ENCODE peak calls at places on chromosomes 6 and 20, in seven cellular contexts. G, S, D, J, B, H and Z are unnamed samples.

GRCh38 chr6:32436995-32437836 is 2.5 kb upstream of the HLA-DRA start:
- DNase-seq in G (no peak), S (no peak), D (peak), J (peak), B (peak), H (no peak), Z (no peak)

GRCh38 chr20:51381557-51381956 is 161.0 kb downstream of the NFATC2 start:
- DNase-seq in G (no peak), S (no peak), D (no peak), J (no peak), B (no peak), H (no peak), Z (no peak)

GRCh38 chr20:11117808-11118528 is 444.2 kb upstream of the JAG1 start:
- DNase-seq in G (no peak), S (no peak), D (peak), J (peak), B (no peak), H (peak), Z (no peak)

GRCh38 chr20:11454966-11455799 is 462.5 kb upstream of the BTBD3 start:
- DNase-seq in G (no peak), S (no peak), D (peak), J (peak), B (no peak), H (peak), Z (peak)

GRCh38 chr20:45067087-45067486 is 33.8 kb downstream of the KCNS1 start:
- DNase-seq in G (no peak), S (no peak), D (no peak), J (no peak), B (no peak), H (no peak), Z (no peak)

GRCh38 chr20:18401305-18401704 is 65.5 kb downstream of the DZANK1 start:
- DNase-seq in G (no peak), S (no peak), D (no peak), J (no peak), B (no peak), H (no peak), Z (no peak)

GRCh38 chr6:33592595-33593413 is 12.7 kb upstream of the BAK1 start:
- DNase-seq in G (no peak), S (no peak), D (no peak), J (no peak), B (peak), H (no peak), Z (no peak)

GRCh38 chr20:41336711-41337492 is 3.7 kb upstream of the LPIN3 start:
- DNase-seq in G (no peak), S (no peak), D (no peak), J (no peak), B (no peak), H (no peak), Z (no peak)

GRCh38 chr6:169167581-169168301 is 85.9 kb downstream of the THBS2 start:
- DNase-seq in G (no peak), S (no peak), D (peak), J (peak), B (no peak), H (peak), Z (peak)

GRCh38 chr6:144929262-144929661 is 644.1 kb downstream of the UTRN start:
- DNase-seq in G (no peak), S (no peak), D (no peak), J (no peak), B (no peak), H (no peak), Z (no peak)

GRCh38 chr6:144932621-144933020 is 647.5 kb downstream of the UTRN start:
- DNase-seq in G (no peak), S (no peak), D (no peak), J (no peak), B (no peak), H (no peak), Z (no peak)

GRCh38 chr6:144935181-144935580 is 650.0 kb downstream of the UTRN start:
- DNase-seq in G (no peak), S (no peak), D (no peak), J (no peak), B (no peak), H (no peak), Z (no peak)

GRCh38 chr6:144928847-144929246 is 643.7 kb downstream of the UTRN start:
- DNase-seq in G (no peak), S (no peak), D (no peak), J (no peak), B (no peak), H (no peak), Z (no peak)

DNA sequence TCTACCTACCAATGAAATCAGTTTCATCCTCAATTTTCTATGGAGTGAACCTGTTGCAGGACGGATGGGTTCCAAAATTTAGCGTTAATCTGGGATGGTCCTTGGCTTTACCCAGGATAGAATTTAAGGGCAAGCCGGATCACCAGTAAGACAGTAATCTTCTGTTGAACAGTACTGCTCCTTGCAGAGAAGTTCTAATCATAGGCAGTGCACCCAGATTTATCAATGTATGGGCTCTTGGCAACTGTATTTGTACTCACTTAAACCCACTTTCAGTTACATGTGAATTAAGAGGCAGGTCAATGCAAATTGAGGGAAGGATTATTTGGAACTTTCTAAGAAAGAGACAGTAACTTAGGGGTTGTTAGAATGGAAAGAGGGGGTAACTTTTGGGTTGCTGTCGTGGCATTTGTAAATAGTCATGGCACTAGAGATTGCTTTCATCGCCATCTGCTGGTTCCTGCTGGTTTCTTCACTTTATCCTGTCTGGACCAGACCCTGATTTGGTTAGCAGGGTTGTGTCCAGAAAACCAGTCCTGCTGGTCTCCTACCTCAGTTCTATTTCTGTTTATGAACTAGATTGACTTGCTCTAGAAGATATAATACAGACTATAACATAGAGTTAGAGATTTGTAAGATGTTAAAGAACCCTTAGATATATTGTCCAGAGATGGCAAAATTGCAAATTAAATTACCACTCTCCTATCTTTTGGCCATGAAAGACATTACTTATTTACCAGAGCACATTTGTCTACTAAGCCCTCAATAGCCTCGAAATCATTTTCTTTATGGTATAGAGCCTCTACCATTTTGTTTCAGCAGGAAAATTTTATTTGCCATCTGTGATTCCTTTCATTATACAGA is 646.3 kb downstream of the UTRN start:
- DNase-seq in G (peak), S (peak), D (peak), J (peak), B (no peak), H (peak), Z (no peak)
- TF ChIP-seq CTCF in G (peak), S (peak), D (peak), J (peak), B (peak), H (peak), Z (peak)

DNA sequence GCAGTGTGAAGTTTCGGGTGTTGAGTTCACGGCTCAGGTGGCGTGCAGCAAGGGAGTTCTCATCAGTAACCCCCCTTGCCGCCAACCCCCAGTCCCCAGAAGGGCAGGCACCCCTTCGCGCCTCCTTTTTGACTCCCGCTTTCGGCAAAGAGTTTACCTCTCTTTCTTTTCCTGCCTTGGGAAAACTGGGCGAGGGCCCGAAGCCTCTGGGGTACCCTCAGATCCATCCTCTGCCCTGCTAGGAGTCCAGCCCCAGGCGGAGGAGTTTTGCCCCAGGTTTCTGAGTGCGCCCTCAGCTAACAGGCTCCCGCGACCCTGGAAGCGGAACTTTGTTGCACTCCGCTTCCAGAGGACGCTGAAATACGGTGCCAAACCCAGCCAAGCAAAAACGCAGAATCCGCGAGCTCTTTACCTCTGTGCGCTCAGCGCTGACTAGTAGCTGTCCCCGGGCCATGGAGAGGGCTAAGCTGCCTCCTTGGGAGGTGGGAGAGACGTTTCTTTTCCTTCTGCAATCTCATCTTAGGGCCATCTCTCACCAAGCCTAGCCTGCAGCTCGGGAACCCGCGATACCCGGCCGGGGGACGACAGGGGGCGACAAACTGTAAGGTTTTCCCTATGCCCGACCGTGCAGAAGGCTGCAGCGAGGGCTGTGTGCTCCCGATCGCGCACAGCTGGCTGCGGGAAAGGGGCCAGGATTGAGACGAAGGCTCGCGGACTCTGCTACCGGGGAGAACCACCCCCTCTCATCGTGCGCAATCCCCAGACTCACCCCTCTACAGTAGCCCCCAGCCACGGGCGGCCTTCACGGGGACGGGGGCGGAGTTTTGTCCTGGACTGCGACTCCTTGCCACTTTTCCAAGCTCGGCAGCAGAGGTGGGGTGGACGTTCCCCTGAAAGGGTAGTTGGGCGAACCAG is 2.7 kb upstream of the PAX1 start:
- DNase-seq in G (peak), S (peak), D (peak), J (no peak), B (peak), H (peak), Z (no peak)
- H3K4me3 ChIP-seq in G (peak), S (peak), D (no peak), J (no peak), B (no peak), H (no peak), Z (no peak)

DNA sequence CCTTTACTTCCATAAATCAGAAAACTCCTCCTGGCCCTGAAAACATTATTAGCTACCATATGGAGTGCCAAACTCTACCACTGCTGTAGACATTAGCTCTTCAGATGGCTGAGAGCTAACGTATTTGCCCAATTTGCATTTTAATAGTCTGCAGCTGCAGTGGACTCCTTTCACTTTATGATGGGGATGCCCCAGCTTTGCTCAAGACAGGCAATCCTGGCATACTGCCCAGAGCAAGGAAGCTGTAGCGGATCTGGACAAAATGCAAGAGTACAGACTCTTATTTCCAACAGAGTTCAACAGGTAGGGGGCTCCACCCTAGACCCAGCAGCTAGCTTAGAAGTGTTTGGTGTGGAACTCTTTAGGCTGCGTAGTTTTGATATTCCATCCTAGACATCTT is 246.7 kb downstream of the FOXC1 start:
- DNase-seq in G (no peak), S (peak), D (peak), J (peak), B (peak), H (peak), Z (peak)
- TF ChIP-seq CTCF in G (no peak), S (no peak), D (no peak), J (no peak), B (no peak), H (no peak), Z (no peak)

GRCh38 chr20:62303327-62304226 is 780 bp downstream of the ADRM1 start:
- DNase-seq in G (peak), S (no peak), D (peak), J (peak), B (peak), H (peak), Z (no peak)

GRCh38 chr20:62305765-62306431 is 3.1 kb downstream of the ADRM1 start:
- DNase-seq in G (no peak), S (no peak), D (no peak), J (no peak), B (no peak), H (no peak), Z (no peak)

GRCh38 chr20:62304331-62305148 is 1.7 kb downstream of the ADRM1 start:
- DNase-seq in G (no peak), S (no peak), D (no peak), J (no peak), B (no peak), H (no peak), Z (no peak)

GRCh38 chr20:62306440-62307187 is 3.8 kb downstream of the ADRM1 start:
- DNase-seq in G (no peak), S (no peak), D (no peak), J (no peak), B (no peak), H (no peak), Z (no peak)

DNA sequence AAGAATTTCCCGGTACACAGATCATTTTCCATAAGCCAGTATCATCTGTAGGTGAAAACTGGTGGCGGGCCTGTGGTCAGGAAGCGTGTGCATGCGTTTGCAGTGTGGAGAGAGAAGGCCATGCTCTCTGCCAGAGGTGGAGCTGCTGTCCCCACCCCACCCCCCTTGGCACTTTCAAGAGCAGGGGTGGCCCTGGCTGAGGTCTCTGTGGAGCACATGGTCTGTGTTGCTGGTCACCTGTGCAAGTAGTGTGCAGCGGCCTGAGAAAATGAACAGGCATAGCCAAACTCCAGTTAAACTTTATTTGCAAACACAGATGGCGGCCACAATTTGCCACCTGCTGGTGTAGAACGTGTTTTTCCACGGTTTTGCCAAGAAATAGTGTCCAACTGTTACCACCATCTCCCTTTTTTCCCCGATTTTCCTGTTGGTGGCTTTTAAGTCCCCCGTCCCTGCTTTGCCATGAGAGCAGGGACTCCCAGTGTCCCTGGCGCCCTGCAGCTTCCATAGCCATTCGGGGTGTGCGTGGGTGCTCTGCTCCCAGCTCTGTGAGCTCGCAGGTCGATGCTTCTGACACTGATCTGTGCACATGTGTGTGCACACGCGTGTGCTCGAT is 2.5 kb downstream of the ADRM1 start:
- DNase-seq in G (peak), S (no peak), D (no peak), J (no peak), B (no peak), H (no peak), Z (no peak)
- H3K4me3 ChIP-seq in G (peak), S (peak), D (no peak), J (peak), B (no peak), H (peak), Z (no peak)

DNA sequence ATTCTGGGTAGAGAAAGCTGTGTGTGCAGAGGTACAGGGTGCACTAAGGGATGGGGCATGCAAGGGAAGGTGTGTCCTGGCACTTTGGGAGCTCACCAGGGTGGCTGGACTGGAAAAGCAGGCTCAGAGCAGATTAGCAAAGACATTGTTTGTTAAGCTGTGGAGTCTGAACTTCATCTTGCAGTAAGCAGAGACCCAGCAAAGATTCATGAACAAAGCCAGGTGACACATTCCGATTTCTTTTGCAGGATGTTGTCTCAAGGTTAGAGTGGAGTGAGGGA is 28.8 kb downstream of the DUSP22 start:
- DNase-seq in G (no peak), S (no peak), D (no peak), J (no peak), B (no peak), H (no peak), Z (no peak)
- TF ChIP-seq CTCF in G (no peak), S (no peak), D (no peak), J (no peak), B (no peak), H (no peak), Z (no peak)

GRCh38 chr6:132713355-132714134 is at the start of gene VNN1:
- DNase-seq in G (no peak), S (no peak), D (peak), J (peak), B (peak), H (no peak), Z (no peak)
- H3K4me3 ChIP-seq in G (no peak), S (no peak), D (no peak), J (no peak), B (no peak), H (no peak), Z (no peak)

GRCh38 chr6:157023958-157024357 is 246.8 kb downstream of the ARID1B start:
- DNase-seq in G (no peak), S (no peak), D (peak), J (no peak), B (no peak), H (peak), Z (no peak)

GRCh38 chr6:157021267-157022021 is 244.3 kb downstream of the ARID1B start:
- DNase-seq in G (peak), S (peak), D (peak), J (peak), B (peak), H (peak), Z (peak)

GRCh38 chr6:157020398-157021266 is 243.5 kb downstream of the ARID1B start:
- DNase-seq in G (peak), S (peak), D (peak), J (peak), B (no peak), H (peak), Z (no peak)

GRCh38 chr6:157019733-157020132 is 242.6 kb downstream of the ARID1B start:
- DNase-seq in G (no peak), S (no peak), D (peak), J (peak), B (no peak), H (peak), Z (no peak)

DNA sequence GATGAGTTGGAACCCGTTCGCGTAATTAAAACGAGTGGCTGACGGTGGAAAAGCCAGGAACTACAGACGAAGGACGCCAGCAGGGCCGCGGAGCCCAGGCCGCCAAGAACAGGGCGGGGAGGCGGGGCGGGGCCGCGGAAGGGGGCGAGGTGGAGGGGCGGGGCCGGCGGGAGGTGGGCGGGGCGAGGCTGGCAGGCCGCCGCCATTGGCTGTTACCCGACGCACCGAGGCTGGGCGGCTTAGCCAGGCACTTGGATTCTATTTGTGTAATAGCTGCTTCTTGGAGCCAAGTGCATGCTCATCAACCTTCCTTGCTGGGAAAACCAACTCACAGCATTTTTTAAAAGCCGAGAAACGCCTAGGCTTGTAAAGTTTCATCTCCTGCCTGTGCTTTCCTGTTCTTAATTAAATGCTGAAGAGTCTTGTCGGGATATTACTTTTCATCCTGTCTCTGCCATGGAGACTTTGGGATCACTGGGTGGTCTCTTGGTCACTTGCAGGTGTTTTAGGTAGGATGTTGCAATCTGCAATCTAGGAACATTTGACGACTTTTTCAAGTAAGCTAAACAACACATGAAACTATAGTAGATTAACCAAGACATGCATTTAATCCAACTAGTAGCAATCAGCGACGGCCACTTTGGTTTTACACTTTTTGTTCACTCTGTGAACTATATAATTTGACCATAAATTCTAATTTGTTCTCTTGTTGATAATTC is 245.0 kb downstream of the ARID1B start:
- DNase-seq in G (peak), S (peak), D (peak), J (peak), B (peak), H (peak), Z (peak)
- TF ChIP-seq CTCF in G (no peak), S (no peak), D (no peak), J (no peak), B (no peak), H (no peak), Z (no peak)